ENCODE peak calls at places on chromosomes 1 and 21, in five cellular contexts. G, I, X, P and W are unnamed samples.

GRCh38 chr1:220786337-220787068 is at the start of gene MTARC1:
- DNase-seq in G (peak), I (peak), X (peak), P (no peak), W (peak)

GRCh38 chr21:44704636-44705001 is 6.8 kb downstream of the TSPEAR start:
- DNase-seq in G (peak), I (no peak), X (no peak), P (peak), W (no peak)

GRCh38 chr1:156740307-156740678 is 595 bp downstream of the MRPL24 start:
- DNase-seq in G (no peak), I (no peak), X (no peak), P (no peak), W (no peak)

GRCh38 chr1:151574575-151575529 is 34.7 kb downstream of the TUFT1 start:
- DNase-seq in G (no peak), I (peak), X (no peak), P (peak), W (no peak)

GRCh38 chr1:182507685-182508084 is 57.7 kb downstream of the RGSL1 start:
- DNase-seq in G (no peak), I (no peak), X (no peak), P (no peak), W (no peak)

GRCh38 chr1:204756349-204756748 is 70.8 kb upstream of the LRRN2 start:
- DNase-seq in G (no peak), I (no peak), X (no peak), P (no peak), W (no peak)

GRCh38 chr21:36551731-36552457 is 72.0 kb upstream of the CLDN14 start:
- DNase-seq in G (no peak), I (no peak), X (no peak), P (no peak), W (no peak)

GRCh38 chr1:37593726-37594125 is 2.0 kb downstream of the GNL2 start:
- DNase-seq in G (no peak), I (no peak), X (no peak), P (no peak), W (no peak)

GRCh38 chr21:36700961-36701911 is 2.3 kb downstream of the SIM2 start:
- DNase-seq in G (peak), I (peak), X (peak), P (peak), W (no peak)

GRCh38 chr21:43703068-43703880 is 15.7 kb upstream of the PDXK start:
- DNase-seq in G (no peak), I (no peak), X (peak), P (no peak), W (no peak)

GRCh38 chr21:31161157-31161556 is 122.9 kb upstream of the KRTAP19-8 start:
- DNase-seq in G (no peak), I (no peak), X (peak), P (no peak), W (no peak)

GRCh38 chr1:82695443-82695842 is 894.7 kb downstream of the ADGRL2 start:
- DNase-seq in G (no peak), I (no peak), X (no peak), P (no peak), W (no peak)

GRCh38 chr21:29104239-29104708 is 26.2 kb upstream of the MAP3K7CL start:
- DNase-seq in G (peak), I (no peak), X (no peak), P (no peak), W (no peak)

GRCh38 chr1:219745070-219745469 is 132.2 kb upstream of the ZC3H11B start:
- DNase-seq in G (no peak), I (no peak), X (no peak), P (no peak), W (no peak)

GRCh38 chr1:207284209-207284892 is 37.1 kb upstream of the CD55 start:
- DNase-seq in G (no peak), I (no peak), X (no peak), P (no peak), W (no peak)

GRCh38 chr1:237042892-237043576 is 1.1 kb downstream of the RYR2 start:
- DNase-seq in G (peak), I (peak), X (peak), P (peak), W (no peak)

GRCh38 chr1:57157818-57158606 is 192.2 kb upstream of the C8B start:
- DNase-seq in G (no peak), I (no peak), X (no peak), P (no peak), W (no peak)

GRCh38 chr1:84959294-84959693 is 37.6 kb downstream of the MCOLN2 start:
- DNase-seq in G (no peak), I (no peak), X (no peak), P (peak), W (no peak)

GRCh38 chr1:10606070-10606469 is 131.3 kb downstream of the PEX14 start:
- DNase-seq in G (no peak), I (no peak), X (no peak), P (no peak), W (no peak)

GRCh38 chr1:168893359-168893791 is 164.4 kb upstream of the DPT start:
- DNase-seq in G (no peak), I (peak), X (no peak), P (no peak), W (no peak)

GRCh38 chr1:83098791-83099190 is 900.1 kb downstream of the TTLL7 start:
- DNase-seq in G (no peak), I (no peak), X (no peak), P (no peak), W (no peak)

GRCh38 chr1:205495237-205495823 is 9.1 kb upstream of the CDK18 start:
- DNase-seq in G (no peak), I (no peak), X (peak), P (no peak), W (no peak)

GRCh38 chr1:235199441-235199840 is 38.4 kb upstream of the RBM34 start:
- DNase-seq in G (no peak), I (no peak), X (peak), P (no peak), W (no peak)

GRCh38 chr1:19257178-19257914 is 5.7 kb downstream of the MRTO4 start:
- DNase-seq in G (no peak), I (no peak), X (no peak), P (peak), W (no peak)

GRCh38 chr1:44507490-44508396 is 102.7 kb downstream of the RNF220 start:
- DNase-seq in G (no peak), I (no peak), X (peak), P (no peak), W (no peak)

GRCh38 chr1:153360592-153360991 is 2.9 kb downstream of the S100A9 start:
- DNase-seq in G (no peak), I (no peak), X (no peak), P (no peak), W (no peak)

GRCh38 chr1:94599090-94599813 is 57.7 kb upstream of the F3 start:
- DNase-seq in G (no peak), I (no peak), X (no peak), P (no peak), W (no peak)

GRCh38 chr1:87291107-87291506 is 37.6 kb upstream of the LMO4 start:
- DNase-seq in G (no peak), I (no peak), X (no peak), P (no peak), W (no peak)

GRCh38 chr21:17828223-17828622 is 9.1 kb upstream of the C21orf91 start:
- DNase-seq in G (no peak), I (no peak), X (no peak), P (no peak), W (no peak)

GRCh38 chr1:17539526-17540254 is at the start of gene ARHGEF10L:
- DNase-seq in G (peak), I (no peak), X (peak), P (no peak), W (peak)

GRCh38 chr1:98157524-98158293 is 236.9 kb upstream of the DPYD start:
- DNase-seq in G (no peak), I (no peak), X (no peak), P (no peak), W (no peak)

GRCh38 chr1:174112489-174113162 is 46.7 kb upstream of the RABGAP1L start:
- DNase-seq in G (no peak), I (no peak), X (no peak), P (no peak), W (no peak)

GRCh38 chr1:36446261-36446660 is 4.0 kb downstream of the OSCP1 start:
- DNase-seq in G (peak), I (no peak), X (peak), P (no peak), W (no peak)

GRCh38 chr1:11350265-11350664 is 77.3 kb downstream of the UBIAD1 start:
- DNase-seq in G (no peak), I (no peak), X (no peak), P (no peak), W (no peak)

GRCh38 chr21:19810779-19811178 is 1187.4 kb upstream of the NCAM2 start:
- DNase-seq in G (no peak), I (no peak), X (peak), P (no peak), W (no peak)

GRCh38 chr21:38933731-38934130 is 128.0 kb downstream of the ETS2 start:
- DNase-seq in G (no peak), I (no peak), X (no peak), P (no peak), W (no peak)

GRCh38 chr1:118097622-118098348 is 87.2 kb downstream of the SPAG17 start:
- DNase-seq in G (no peak), I (no peak), X (no peak), P (no peak), W (no peak)

GRCh38 chr1:101081496-101082282 is 56.1 kb upstream of the DPH5 start:
- DNase-seq in G (peak), I (no peak), X (no peak), P (peak), W (no peak)

GRCh38 chr1:202189919-202190715 is 3.5 kb upstream of the LGR6 start:
- DNase-seq in G (no peak), I (no peak), X (peak), P (no peak), W (no peak)

GRCh38 chr1:203129501-203130231 is 2.1 kb downstream of the ADORA1 start:
- DNase-seq in G (no peak), I (no peak), X (no peak), P (peak), W (no peak)